ENCODE peak calls at places on chromosomes 13 and 19, in four cellular contexts. Q is CD4-positive, alpha-beta T cell; T is endodermal cell; E is body of pancreas. B is an unnamed sample.

GRCh38 chr13:24746618-24747247 is 17.2 kb upstream of the RNF17 start:
- DNase-seq in T (peak), Q (no peak), E (no peak), B (peak)

GRCh38 chr19:1169921-1170885 is 3.9 kb downstream of the SBNO2 start:
- DNase-seq in E (no peak), Q (no peak), T (no peak), B (no peak)

GRCh38 chr13:38872693-38873092 is 117.9 kb downstream of the STOML3 start:
- DNase-seq in E (peak), Q (no peak), T (peak), B (peak)

GRCh38 chr13:109256866-109257760 is 529.3 kb downstream of the IRS2 start:
- DNase-seq in T (no peak), Q (no peak), E (no peak), B (no peak)

GRCh38 chr13:37313383-37313782 is 207.9 kb upstream of the CSNK1A1L start:
- DNase-seq in E (no peak), Q (no peak), T (no peak), B (no peak)

GRCh38 chr13:89822467-89822866 is 1525.0 kb upstream of the MIR17HG start:
- DNase-seq in E (no peak), T (no peak), Q (no peak), B (no peak)

GRCh38 chr13:37453246-37453645 is 145.3 kb downstream of the POSTN start:
- DNase-seq in E (no peak), T (no peak), Q (no peak), B (no peak)

GRCh38 chr13:65260938-65261880 is 1968.9 kb downstream of the PCDH9 start:
- DNase-seq in E (no peak), Q (no peak), T (no peak), B (no peak)

GRCh38 chr13:28459911-28460310 is 35.0 kb downstream of the FLT1 start:
- DNase-seq in E (no peak), Q (no peak), T (no peak), B (no peak)

GRCh38 chr13:66689037-66689619 is 541.0 kb downstream of the PCDH9 start:
- DNase-seq in T (no peak), Q (no peak), E (no peak), B (no peak)
- TF ChIP-seq CTCF in T (peak), Q (no peak), E (no peak), B (no peak)

GRCh38 chr19:54439174-54439851 is 9.7 kb upstream of the LENG8 start:
- DNase-seq in Q (peak), T (peak), E (peak), B (peak)
- TF ChIP-seq CTCF in Q (no peak), T (peak), E (peak), B (no peak)

GRCh38 chr19:34675919-34676318 is 1.0 kb downstream of the SCGB2B2 start:
- DNase-seq in T (no peak), Q (no peak), E (no peak), B (no peak)
- TF ChIP-seq CTCF in T (no peak), Q (no peak), E (no peak), B (no peak)

GRCh38 chr19:54155694-54156093 is 3.8 kb downstream of the LENG1 start:
- DNase-seq in Q (no peak), E (no peak), T (peak), B (no peak)
- TF ChIP-seq CTCF in Q (no peak), E (no peak), T (peak), B (no peak)

DNA sequence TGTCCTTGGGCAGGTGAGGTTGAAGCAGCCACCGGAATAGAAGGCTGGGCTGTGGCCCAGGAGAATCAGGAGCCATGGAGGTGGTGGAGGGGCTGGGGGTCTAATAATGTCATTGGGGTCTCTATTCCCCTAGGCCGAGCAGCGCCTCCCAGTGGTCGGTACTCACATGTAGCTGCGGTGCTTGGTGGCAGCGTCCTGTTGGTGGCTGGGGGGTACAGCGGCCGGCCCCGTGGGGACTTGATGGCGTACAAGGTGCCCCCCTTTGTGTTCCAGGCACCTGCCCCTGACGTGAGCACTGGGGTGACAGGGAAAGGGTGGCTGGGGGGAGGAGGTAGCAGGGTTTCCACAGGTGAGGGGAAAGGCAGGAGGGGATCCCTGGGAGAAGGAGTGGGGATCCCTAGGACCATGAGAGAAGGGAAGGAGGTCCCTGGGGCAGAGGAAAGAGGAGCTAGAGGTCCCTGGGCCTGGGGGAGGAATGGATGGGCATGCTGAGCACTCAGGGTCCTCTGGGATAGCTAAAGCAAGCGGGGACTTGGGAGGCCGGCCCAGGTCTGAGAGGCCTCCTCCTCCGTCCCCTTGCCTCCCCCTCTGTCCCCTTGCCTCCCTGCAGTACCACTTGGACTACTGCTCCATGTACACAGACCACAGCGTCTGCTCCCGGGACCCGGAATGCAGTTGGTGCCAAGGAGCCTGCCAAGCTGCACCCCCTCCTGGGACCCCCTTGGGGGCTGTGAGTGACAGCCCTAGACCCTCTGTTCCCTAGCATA is 18.1 kb downstream of the MEGF8 start:
- DNase-seq in T (peak), E (no peak), Q (no peak), B (peak)
- TF ChIP-seq CTCF in T (peak), E (no peak), Q (no peak), B (peak)

B was measured in endothelial cell.